ENCODE peak calls at places on chromosomes 13 and 19, in ten cellular contexts. J is nucleus accumbens; K is fibroblast of gingiva; N is D341Med; Z is ELR; G is memory B cell; X is AG08395; S is CD8-positive, alpha-beta T cell; O is Karpas-422; R is fibroblast of the aortic adventitia. D is an unnamed sample.

GRCh38 chr13:101018720-101019119 is 344.1 kb upstream of the TMTC4 start:
- DNase-seq in J (no peak), K (no peak), N (no peak), Z (peak; percentile 88), G (no peak), X (peak; percentile 86), S (no peak), O (no peak), R (peak; percentile 63), D (no peak)

GRCh38 chr13:33799950-33800592 is 17.9 kb upstream of the RFC3 start:
- DNase-seq in J (no peak), K (peak; percentile 56), N (peak; percentile 33), Z (peak; percentile 56), G (no peak), X (peak; percentile 35), S (no peak), O (peak; percentile 87), R (peak; percentile 71), D (peak; percentile 69)

GRCh38 chr13:102558029-102558428 is 38.8 kb upstream of the TPP2 start:
- DNase-seq in J (no peak), K (no peak), N (no peak), Z (no peak), G (no peak), X (no peak), S (no peak), O (no peak), R (no peak), D (no peak)

GRCh38 chr19:8148410-8149231 is 771 bp downstream of the FBN3 start:
- DNase-seq in J (no peak), K (no peak), N (peak; percentile 67), Z (no peak), G (peak; percentile 30), X (no peak), S (no peak), O (no peak), R (no peak), D (no peak)

GRCh38 chr19:46955114-46955812 is 64.4 kb upstream of the NPAS1 start:
- DNase-seq in J (no peak), K (no peak), N (no peak), Z (peak; percentile 70), G (no peak), X (no peak), S (peak; percentile 44), O (no peak), R (peak; percentile 57), D (no peak)

GRCh38 chr19:45752639-45753038 is 16.4 kb downstream of the SIX5 start:
- DNase-seq in J (no peak), K (no peak), N (no peak), Z (no peak), G (no peak), X (no peak), S (no peak), O (no peak), R (no peak), D (no peak)

GRCh38 chr13:45781553-45782326 is 69.8 kb downstream of the SIAH3 start:
- DNase-seq in J (no peak), K (no peak), N (peak; percentile 70), Z (no peak), G (no peak), X (no peak), S (no peak), O (peak; percentile 70), R (peak; percentile 22), D (no peak)

GRCh38 chr13:102141625-102142472 is 260.0 kb downstream of the FGF14 start:
- DNase-seq in J (no peak), K (peak; percentile 24), N (no peak), Z (peak; percentile 53), G (no peak), X (peak; percentile 40), S (no peak), O (no peak), R (peak; percentile 60), D (peak; percentile 32)

GRCh38 chr19:49383598-49383997 is 4.5 kb upstream of the KASH5 start:
- DNase-seq in J (no peak), K (no peak), N (no peak), Z (no peak), G (no peak), X (no peak), S (no peak), O (no peak), R (no peak), D (no peak)

GRCh38 chr13:25836709-25837316 is 215.0 kb downstream of the SHISA2 start:
- DNase-seq in J (no peak), K (no peak), N (no peak), Z (no peak), G (no peak), X (no peak), S (no peak), O (no peak), R (no peak), D (peak; percentile 14)

GRCh38 chr19:1746401-1747284 is 6.7 kb upstream of the ONECUT3 start:
- DNase-seq in J (no peak), K (no peak), N (no peak), Z (peak; percentile 63), G (no peak), X (peak; percentile 49), S (no peak), O (peak; percentile 71), R (peak; percentile 44), D (no peak)

GRCh38 chr19:13208131-13208963 is 58.1 kb downstream of the IER2 start:
- DNase-seq in J (no peak), K (peak; percentile 87), N (no peak), Z (peak; percentile 48), G (peak; percentile 43), X (peak; percentile 86), S (peak; percentile 62), O (peak; percentile 63), R (peak; percentile 75), D (peak; percentile 55)

GRCh38 chr19:3175761-3176714 is 2.5 kb upstream of the S1PR4 start:
- DNase-seq in J (no peak), K (peak; percentile 78), N (no peak), Z (peak; percentile 94), G (peak; percentile 50), X (peak; percentile 31), S (peak; percentile 38), O (no peak), R (peak; percentile 76), D (no peak)

GRCh38 chr19:14577885-14578427 is 4.9 kb upstream of the CLEC17A start:
- DNase-seq in J (no peak), K (no peak), N (peak; percentile 38), Z (peak; percentile 35), G (no peak), X (no peak), S (no peak), O (peak; percentile 73), R (no peak), D (no peak)

GRCh38 chr13:35818577-35819165 is 312.5 kb downstream of the DCLK1 start:
- DNase-seq in J (no peak), K (peak; percentile 49), N (peak; percentile 45), Z (peak; percentile 66), G (no peak), X (peak; percentile 65), S (no peak), O (peak; percentile 68), R (peak; percentile 74), D (peak; percentile 67)